ENCODE peak calls at places on chromosomes 12 and 14, in seven cellular contexts. Q is HT-29, W is neural crest cell, B is RWPE1, N is DMS79, D is LHCN-M2, Z is GM03348. U is an unnamed sample.

GRCh38 chr12:76470028-76470939 is 89.3 kb downstream of the OSBPL8 start:
- DNase-seq in Q (peak; percentile 3), W (no peak), B (peak; percentile 87), N (no peak), D (peak; percentile 91), Z (peak; percentile 80), U (no peak)

GRCh38 chr14:94481468-94482131 is 5.6 kb upstream of the SERPINA9 start:
- DNase-seq in Q (no peak), W (no peak), B (no peak), N (no peak), D (peak; percentile 19), Z (peak; percentile 55), U (peak; percentile 31)

GRCh38 chr12:83700858-83701257 is 1014.2 kb downstream of the TMTC2 start:
- DNase-seq in Q (no peak), W (no peak), B (no peak), N (no peak), D (no peak), Z (no peak), U (no peak)

GRCh38 chr14:35333347-35333730 is 41.2 kb downstream of the PSMA6 start:
- DNase-seq in Q (no peak), W (no peak), B (no peak), N (peak; percentile 92), D (no peak), Z (no peak), U (no peak)

GRCh38 chr12:57151741-57152407 is 4.5 kb upstream of the LRP1-AS start:
- DNase-seq in Q (peak; percentile 47), W (no peak), B (peak; percentile 88), N (no peak), D (peak; percentile 81), Z (peak; percentile 87), U (no peak)

GRCh38 chr12:128337456-128338160 is 70.6 kb downstream of the TMEM132C start:
- DNase-seq in Q (no peak), W (no peak), B (no peak), N (no peak), D (no peak), Z (no peak), U (no peak)

GRCh38 chr14:56247495-56248087 is 129.4 kb downstream of the PELI2 start:
- DNase-seq in Q (peak; percentile 23), W (no peak), B (peak; percentile 12), N (no peak), D (peak; percentile 9), Z (no peak), U (no peak)

GRCh38 chr12:105773501-105773900 is 365.3 kb downstream of the NUAK1 start:
- DNase-seq in Q (no peak), W (no peak), B (no peak), N (peak; percentile 98), D (no peak), Z (no peak), U (no peak)

GRCh38 chr14:35287481-35288013 is 4.6 kb upstream of the PSMA6 start:
- DNase-seq in Q (no peak), W (no peak), B (no peak), N (no peak), D (no peak), Z (no peak), U (peak; percentile 79)

GRCh38 chr14:101573289-101573688 is 12.0 kb downstream of the DIO3 start:
- DNase-seq in Q (no peak), W (no peak), B (no peak), N (no peak), D (no peak), Z (no peak), U (no peak)

GRCh38 chr14:100827751-100828447 is 2.0 kb downstream of the MEG3 start:
- DNase-seq in Q (no peak), W (no peak), B (peak; percentile 10), N (no peak), D (peak; percentile 65), Z (peak; percentile 83), U (no peak)

GRCh38 chr14:30638926-30639325 is 16.8 kb downstream of the SCFD1 start:
- DNase-seq in Q (no peak), W (no peak), B (no peak), N (no peak), D (no peak), Z (no peak), U (no peak)

GRCh38 chr12:20716037-20716436 is 20.9 kb downstream of the SLCO1C1 start:
- DNase-seq in Q (peak; percentile 32), W (no peak), B (no peak), N (no peak), D (no peak), Z (no peak), U (no peak)

GRCh38 chr14:54758041-54758440 is 144.6 kb downstream of the GCH1 start:
- DNase-seq in Q (no peak), W (no peak), B (peak; percentile 11), N (no peak), D (no peak), Z (no peak), U (no peak)

GRCh38 chr12:131028587-131029338 is 75.1 kb downstream of the ADGRD1 start:
- DNase-seq in Q (peak; percentile 11), W (no peak), B (no peak), N (no peak), D (no peak), Z (no peak), U (no peak)

GRCh38 chr12:47741340-47741703 is 16.0 kb upstream of the ENDOU start:
- DNase-seq in Q (peak; percentile 84), W (no peak), B (no peak), N (peak; percentile 97), D (peak; percentile 78), Z (no peak), U (peak; percentile 82)

GRCh38 chr14:102699416-102700110 is 77.7 kb upstream of the TRAF3 start:
- DNase-seq in Q (no peak), W (no peak), B (no peak), N (no peak), D (no peak), Z (peak; percentile 51), U (no peak)

GRCh38 chr14:73463411-73463810 is 5.1 kb upstream of the NUMB start:
- DNase-seq in Q (no peak), W (no peak), B (peak; percentile 64), N (no peak), D (peak; percentile 99), Z (peak; percentile 80), U (peak; percentile 79)

GRCh38 chr14:51020024-51020710 is 74.7 kb downstream of the TRIM9 start:
- DNase-seq in Q (no peak), W (no peak), B (no peak), N (peak; percentile 72), D (peak; percentile 98), Z (no peak), U (no peak)

GRCh38 chr14:51604078-51604477 is 47.6 kb upstream of the FRMD6 start:
- DNase-seq in Q (no peak), W (no peak), B (no peak), N (no peak), D (peak; percentile 69), Z (peak; percentile 67), U (no peak)

GRCh38 chr12:124665516-124665915 is 98.1 kb upstream of the NCOR2 start:
- DNase-seq in Q (no peak), W (no peak), B (no peak), N (no peak), D (no peak), Z (peak; percentile 33), U (no peak)

GRCh38 chr12:95073698-95074520 is 491 bp upstream of the NR2C1 start:
- DNase-seq in Q (no peak), W (no peak), B (no peak), N (no peak), D (no peak), Z (no peak), U (no peak)

GRCh38 chr12:122681814-122682213 is 21.3 kb downstream of the HCAR2 start:
- DNase-seq in Q (no peak), W (no peak), B (no peak), N (no peak), D (peak; percentile 57), Z (peak; percentile 71), U (no peak)

U was measured in activated CD4-positive, alpha-beta memory T cell treated with anti-CD3 and anti-CD28 coated beads for 36 hours.